ENCODE peak calls at places on chromosome 10, in nine cellular contexts. F is CD4-positive, alpha-beta memory T cell; J is endothelial cell; Y is CD8-positive, alpha-beta T cell; H is glutamatergic neuron; P is smooth muscle cell of the brain vasculature; I is tibial artery; M is GF-D8; X is cerebellar cortex. C is an unnamed sample.

GRCh38 chr10:21399392-21400015 is 126.0 kb downstream of the SKIDA1 start:
- DNase-seq in M (no peak), X (no peak), F (no peak), I (no peak), P (peak), H (no peak), Y (no peak), J (no peak), C (no peak)

GRCh38 chr10:106707657-106708056 is 456.8 kb downstream of the SORCS1 start:
- DNase-seq in F (no peak), I (no peak), P (no peak), M (no peak), J (no peak), Y (no peak), X (no peak), H (no peak), C (no peak)

GRCh38 chr10:49115796-49116508 is 630 bp upstream of the VSTM4 start:
- DNase-seq in F (no peak), Y (no peak), H (no peak), I (no peak), M (no peak), P (no peak), X (no peak), J (no peak), C (no peak)

GRCh38 chr10:97123713-97124112 is 62.0 kb downstream of the SLIT1 start:
- DNase-seq in M (no peak), Y (no peak), J (no peak), I (no peak), P (no peak), H (no peak), F (no peak), X (no peak), C (no peak)

GRCh38 chr10:91636892-91637291 is 4.0 kb upstream of the PPP1R3C start:
- DNase-seq in J (no peak), M (no peak), P (no peak), X (no peak), Y (no peak), H (no peak), F (no peak), I (no peak), C (no peak)

GRCh38 chr10:29735628-29736324 is 101.0 kb upstream of the SVIL start:
- DNase-seq in P (no peak), H (peak), I (peak), X (peak), Y (peak), F (peak), M (peak), J (peak), C (peak)

GRCh38 chr10:37289833-37290464 is 164.6 kb downstream of the ANKRD30A start:
- DNase-seq in J (no peak), H (no peak), F (no peak), I (no peak), P (no peak), M (no peak), X (no peak), Y (no peak), C (no peak)

GRCh38 chr10:106863549-106863948 is 301.0 kb downstream of the SORCS1 start:
- DNase-seq in J (no peak), X (no peak), H (no peak), F (no peak), P (no peak), M (no peak), Y (no peak), I (no peak), C (no peak)

GRCh38 chr10:70495691-70496261 is 17.2 kb downstream of the PALD1 start:
- DNase-seq in X (no peak), I (no peak), F (no peak), J (no peak), M (no peak), P (no peak), Y (no peak), H (no peak), C (no peak)

GRCh38 chr10:79346388-79347225 is 662 bp upstream of the PPIF start:
- DNase-seq in P (no peak), M (no peak), X (no peak), I (no peak), Y (no peak), H (no peak), F (no peak), J (no peak), C (no peak)

GRCh38 chr10:13994932-13995331 is 335.8 kb downstream of the FRMD4A start:
- DNase-seq in I (no peak), M (no peak), F (no peak), J (no peak), P (no peak), Y (no peak), X (no peak), H (no peak), C (no peak)

GRCh38 chr10:113037222-113037621 is 87.2 kb downstream of the TCF7L2 start:
- DNase-seq in Y (no peak), I (no peak), P (no peak), X (no peak), J (no peak), F (no peak), H (no peak), M (no peak), C (no peak)

GRCh38 chr10:3104251-3104918 is 37.0 kb downstream of the PFKP start:
- DNase-seq in Y (no peak), H (no peak), I (no peak), J (no peak), M (no peak), F (no peak), X (peak), P (no peak), C (no peak)

GRCh38 chr10:120018695-120019094 is 126.2 kb downstream of the SEC23IP start:
- DNase-seq in F (no peak), M (no peak), J (no peak), X (no peak), P (no peak), I (no peak), H (no peak), Y (no peak), C (no peak)

GRCh38 chr10:70858759-70859158 is 29.6 kb downstream of the PCBD1 start:
- DNase-seq in J (no peak), I (no peak), H (no peak), P (no peak), M (no peak), F (no peak), X (no peak), Y (no peak), C (no peak)

GRCh38 chr10:6667679-6668270 is 87.7 kb upstream of the PRKCQ start:
- DNase-seq in F (peak), H (peak), J (peak), I (no peak), Y (no peak), M (no peak), X (peak), P (peak), C (no peak)

C was measured in H54.